ENCODE peak calls at places on chromosomes 5 and 9, in eight cellular contexts. D is activated naive CD4-positive, alpha-beta T cell treated with anti-CD3 and anti-CD28 coated beads, Interleukin-2, amount 10 ng/mL, durations not matched to agents 7 days and 5 days; B is HuH-7.5; H is LHCN-M2; P is SW 1271; O is ELF-1; A is A549; F is psoas muscle. N is an unnamed sample.

GRCh38 chr5:86929123-86929766 is 311.5 kb downstream of the COX7C start:
- DNase-seq in D (no peak), B (no peak), H (no peak), P (no peak), O (peak; percentile 48), A (no peak), F (no peak), N (peak; percentile 10)

GRCh38 chr5:100623719-100624118 is 88.5 kb downstream of the FAM174A start:
- DNase-seq in D (no peak), B (no peak), H (peak; percentile 57), P (no peak), O (no peak), A (peak; percentile 14), F (no peak), N (peak; percentile 14)

GRCh38 chr9:71910602-71911060 is 362 bp downstream of the ABHD17B start:
- DNase-seq in D (no peak), B (peak; percentile 22), H (no peak), P (no peak), O (no peak), A (no peak), F (no peak), N (no peak)

GRCh38 chr5:157168286-157168685 is 2.2 kb upstream of the GARIN3 start:
- DNase-seq in D (no peak), B (no peak), H (no peak), P (no peak), O (no peak), A (no peak), F (no peak), N (no peak)

GRCh38 chr9:87479801-87480201 is 17.9 kb upstream of the DAPK1 start:
- DNase-seq in D (peak; percentile 20), B (no peak), H (peak; percentile 87), P (no peak), O (no peak), A (no peak), F (no peak), N (no peak)

GRCh38 chr5:103829585-103829984 is 267.0 kb upstream of the NUDT12 start:
- DNase-seq in D (no peak), B (no peak), H (peak; percentile 12), P (no peak), O (no peak), A (peak; percentile 9), F (no peak), N (peak; percentile 24)

GRCh38 chr5:58400737-58401136 is 59.1 kb downstream of the PLK2 start:
- DNase-seq in D (no peak), B (no peak), H (no peak), P (no peak), O (no peak), A (no peak), F (no peak), N (no peak)

GRCh38 chr9:93205045-93205768 is 21.3 kb downstream of the WNK2 start:
- DNase-seq in D (no peak), B (no peak), H (peak; percentile 4), P (no peak), O (no peak), A (no peak), F (peak; percentile 54), N (no peak)

GRCh38 chr5:145825751-145826180 is 9.4 kb downstream of the PRELID2 start:
- DNase-seq in D (no peak), B (no peak), H (peak; percentile 56), P (no peak), O (no peak), A (peak; percentile 63), F (no peak), N (peak; percentile 61)

GRCh38 chr5:159343295-159344094 is 13.2 kb upstream of the IL12B start:
- DNase-seq in D (no peak), B (no peak), H (peak; percentile 9), P (no peak), O (no peak), A (peak; percentile 24), F (no peak), N (peak; percentile 18)

GRCh38 chr9:35760651-35761050 is 6.6 kb upstream of the MSMP start:
- DNase-seq in D (no peak), B (no peak), H (peak; percentile 58), P (no peak), O (no peak), A (peak; percentile 32), F (no peak), N (no peak)

GRCh38 chr9:110126986-110127864 is 80.7 kb downstream of the C9orf152 start:
- DNase-seq in D (no peak), B (peak; percentile 38), H (no peak), P (no peak), O (peak; percentile 94), A (no peak), F (peak; percentile 63), N (peak; percentile 95)

GRCh38 chr9:72980183-72980582 is 27.3 kb upstream of the ALDH1A1 start:
- DNase-seq in D (no peak), B (no peak), H (no peak), P (no peak), O (no peak), A (no peak), F (no peak), N (no peak)

GRCh38 chr5:14668247-14668646 is 3.7 kb downstream of the OTULIN start:
- DNase-seq in D (no peak), B (no peak), H (no peak), P (no peak), O (no peak), A (no peak), F (no peak), N (no peak)

GRCh38 chr9:88746029-88746743 is 211.2 kb downstream of the NXNL2 start:
- DNase-seq in D (no peak), B (no peak), H (peak; percentile 76), P (no peak), O (peak; percentile 44), A (no peak), F (peak; percentile 59), N (no peak)

GRCh38 chr5:176413255-176413565 is 3.1 kb downstream of the CLTB start:
- DNase-seq in D (no peak), B (no peak), H (peak; percentile 72), P (no peak), O (no peak), A (no peak), F (peak; percentile 59), N (no peak)

GRCh38 chr9:95822583-95823431 is 52.7 kb upstream of the ERCC6L2 start:
- DNase-seq in D (peak; percentile 42), B (no peak), H (peak; percentile 89), P (no peak), O (peak; percentile 36), A (peak; percentile 41), F (no peak), N (no peak)

GRCh38 chr9:112333639-112334318 is 360 bp upstream of the PTBP3 start:
- DNase-seq in D (peak; percentile 93), B (peak; percentile 92), H (peak; percentile 94), P (peak; percentile 95), O (peak; percentile 95), A (peak; percentile 95), F (peak; percentile 96), N (peak; percentile 97)

GRCh38 chr9:123411636-123412035 is 55.6 kb downstream of the CRB2 start:
- DNase-seq in D (no peak), B (no peak), H (no peak), P (no peak), O (no peak), A (no peak), F (no peak), N (no peak)

GRCh38 chr5:24923400-24923799 is 278.6 kb upstream of the CDH10 start:
- DNase-seq in D (no peak), B (no peak), H (no peak), P (no peak), O (no peak), A (no peak), F (no peak), N (peak; percentile 79)

GRCh38 chr5:138632900-138633489 is 57.8 kb upstream of the HSPA9 start:
- DNase-seq in D (no peak), B (no peak), H (peak; percentile 66), P (peak; percentile 78), O (peak; percentile 96), A (peak; percentile 96), F (peak; percentile 40), N (peak; percentile 99)

GRCh38 chr5:147464211-147464610 is 45.7 kb downstream of the DPYSL3 start:
- DNase-seq in D (no peak), B (no peak), H (peak; percentile 61), P (no peak), O (peak; percentile 63), A (peak; percentile 49), F (no peak), N (peak; percentile 85)

GRCh38 chr9:126151031-126151670 is 175.5 kb upstream of the MVB12B start:
- DNase-seq in D (no peak), B (no peak), H (no peak), P (no peak), O (no peak), A (no peak), F (no peak), N (no peak)

GRCh38 chr5:149794338-149795023 is 64.4 kb downstream of the PPARGC1B start:
- DNase-seq in D (no peak), B (no peak), H (peak; percentile 34), P (no peak), O (no peak), A (no peak), F (no peak), N (no peak)

GRCh38 chr5:141822134-141822533 is 56.1 kb downstream of the PCDH1 start:
- DNase-seq in D (no peak), B (no peak), H (no peak), P (no peak), O (no peak), A (no peak), F (peak; percentile 28), N (no peak)

GRCh38 chr9:108865037-108865436 is 3.0 kb downstream of the ACTL7A start:
- DNase-seq in D (no peak), B (no peak), H (peak; percentile 21), P (no peak), O (no peak), A (no peak), F (no peak), N (no peak)

GRCh38 chr5:84239509-84239908 is 145.2 kb downstream of the EDIL3 start:
- DNase-seq in D (no peak), B (no peak), H (peak; percentile 77), P (no peak), O (no peak), A (no peak), F (no peak), N (peak; percentile 76)

GRCh38 chr9:126965077-126965476 is 50.5 kb downstream of the RALGPS1 start:
- DNase-seq in D (no peak), B (no peak), H (no peak), P (no peak), O (no peak), A (no peak), F (no peak), N (peak; percentile 42)

GRCh38 chr9:103798620-103799019 is 295.5 kb upstream of the SMC2 start:
- DNase-seq in D (no peak), B (no peak), H (peak; percentile 0), P (peak; percentile 21), O (no peak), A (peak; percentile 64), F (no peak), N (peak; percentile 30)

GRCh38 chr9:135090547-135090946 is 3.1 kb downstream of the OLFM1 start:
- DNase-seq in D (no peak), B (no peak), H (no peak), P (no peak), O (peak; percentile 42), A (no peak), F (no peak), N (peak; percentile 44)

GRCh38 chr9:105187781-105188180 is 56.7 kb upstream of the SLC44A1 start:
- DNase-seq in D (no peak), B (no peak), H (peak; percentile 85), P (no peak), O (no peak), A (peak; percentile 87), F (no peak), N (no peak)

GRCh38 chr9:13354733-13355132 is 75.2 kb upstream of the MPDZ start:
- DNase-seq in D (no peak), B (no peak), H (peak; percentile 56), P (no peak), O (no peak), A (no peak), F (no peak), N (no peak)

GRCh38 chr9:110975278-110975677 is 63.0 kb downstream of the LPAR1 start:
- DNase-seq in D (no peak), B (no peak), H (no peak), P (no peak), O (no peak), A (no peak), F (no peak), N (no peak)

GRCh38 chr5:179223961-179224360 is 121.3 kb downstream of the ADAMTS2 start:
- DNase-seq in D (peak; percentile 17), B (no peak), H (no peak), P (no peak), O (no peak), A (no peak), F (no peak), N (no peak)